ENCODE peak calls at places on chromosomes 7 and 10, in five cellular contexts. P, G, Z, D and I are unnamed samples.

GRCh38 chr7:105742787-105743186 is 133.6 kb downstream of the ATXN7L1 start:
- DNase-seq in P (no peak), G (no peak), Z (no peak), D (no peak), I (no peak)

GRCh38 chr7:116145245-116145852 is 65.0 kb upstream of the TES start:
- DNase-seq in P (no peak), G (no peak), Z (no peak), D (no peak), I (no peak)

GRCh38 chr10:79001082-79001885 is 67.5 kb upstream of the ZMIZ1 start:
- DNase-seq in P (no peak), G (no peak), Z (no peak), D (no peak), I (no peak)

GRCh38 chr10:122864901-122865300 is 14.5 kb downstream of the FAM24B start:
- DNase-seq in P (no peak), G (no peak), Z (no peak), D (peak; percentile 53), I (no peak)

GRCh38 chr7:35257251-35258124 is 3.6 kb upstream of the TBX20 start:
- DNase-seq in P (no peak), G (no peak), Z (no peak), D (no peak), I (no peak)

GRCh38 chr7:96310106-96310505 is 11.8 kb downstream of the SLC25A13 start:
- DNase-seq in P (peak; percentile 37), G (peak; percentile 37), Z (no peak), D (no peak), I (no peak)

GRCh38 chr10:80122110-80122710 is 10.3 kb upstream of the PLAC9 start:
- DNase-seq in P (no peak), G (no peak), Z (no peak), D (no peak), I (no peak)

GRCh38 chr10:95289003-95289920 is 1.5 kb downstream of the PDLIM1 start:
- DNase-seq in P (no peak), G (no peak), Z (no peak), D (peak; percentile 81), I (no peak)

GRCh38 chr7:129650056-129650758 is 38.7 kb downstream of the NRF1 start:
- DNase-seq in P (no peak), G (no peak), Z (no peak), D (no peak), I (no peak)

GRCh38 chr10:132712698-132713232 is 73.2 kb downstream of the NKX6-2 start:
- DNase-seq in P (no peak), G (no peak), Z (peak; percentile 17), D (no peak), I (no peak)

GRCh38 chr10:132713421-132714095 is 72.4 kb downstream of the NKX6-2 start:
- DNase-seq in P (no peak), G (no peak), Z (peak; percentile 40), D (no peak), I (no peak)

GRCh38 chr10:132714906-132715790 is 70.8 kb downstream of the NKX6-2 start:
- DNase-seq in P (no peak), G (no peak), Z (peak; percentile 56), D (no peak), I (no peak)

GRCh38 chr10:132715791-132716680 is 69.9 kb downstream of the NKX6-2 start:
- DNase-seq in P (no peak), G (no peak), Z (peak; percentile 35), D (no peak), I (no peak)

GRCh38 chr10:132714096-132714721 is 71.7 kb downstream of the NKX6-2 start:
- DNase-seq in P (no peak), G (no peak), Z (peak; percentile 44), D (no peak), I (peak; percentile 38)
- H3K4me3 ChIP-seq in P (peak overlapping the region; percentile 6), G (no peak overlapping the region), Z (no peak overlapping the region), D (no peak overlapping the region), I (no peak overlapping the region)

GRCh38 chr10:59098387-59098786 is 78.1 kb upstream of the PHYHIPL start:
- DNase-seq in P (no peak), G (peak; percentile 54), Z (no peak), D (no peak), I (no peak)

GRCh38 chr10:59096631-59097030 is 79.8 kb upstream of the PHYHIPL start:
- DNase-seq in P (no peak), G (no peak), Z (no peak), D (no peak), I (no peak)

GRCh38 chr10:59102394-59102793 is 74.0 kb upstream of the PHYHIPL start:
- DNase-seq in P (no peak), G (no peak), Z (no peak), D (no peak), I (no peak)

GRCh38 chr10:59099536-59099935 is 76.9 kb upstream of the PHYHIPL start:
- DNase-seq in P (no peak), G (no peak), Z (no peak), D (no peak), I (no peak)

GRCh38 chr10:59098811-59099452 is 77.5 kb upstream of the PHYHIPL start:
- DNase-seq in P (no peak), G (no peak), Z (no peak), D (no peak), I (no peak)
- H3K27ac ChIP-seq in P (peak overlapping the region; percentile 23), G (no peak overlapping the region), Z (no peak overlapping the region), D (no peak overlapping the region), I (no peak overlapping the region)

GRCh38 chr10:91298224-91298862 is 77.9 kb downstream of the PCGF5 start:
- DNase-seq in P (peak; percentile 69), G (peak; percentile 64), Z (peak; percentile 77), D (peak; percentile 78), I (peak; percentile 74)
- H3K4me3 ChIP-seq in P (peak overlapping the region; percentile 52), G (peak overlapping the region; percentile 40), Z (peak overlapping the region; percentile 39), D (peak overlapping the region; percentile 14), I (peak overlapping the region; percentile 58)

GRCh38 chr7:17129218-17129617 is 169.2 kb upstream of the AHR start:
- DNase-seq in P (no peak), G (no peak), Z (no peak), D (no peak), I (no peak)

GRCh38 chr7:17132726-17133125 is 165.7 kb upstream of the AHR start:
- DNase-seq in P (no peak), G (no peak), Z (no peak), D (no peak), I (no peak)

GRCh38 chr7:17131060-17131345 is 167.4 kb upstream of the AHR start:
- DNase-seq in P (no peak), G (no peak), Z (no peak), D (peak; percentile 19), I (no peak)

GRCh38 chr7:17131983-17132655 is 166.3 kb upstream of the AHR start:
- DNase-seq in P (no peak), G (no peak), Z (no peak), D (no peak), I (no peak)

DNA sequence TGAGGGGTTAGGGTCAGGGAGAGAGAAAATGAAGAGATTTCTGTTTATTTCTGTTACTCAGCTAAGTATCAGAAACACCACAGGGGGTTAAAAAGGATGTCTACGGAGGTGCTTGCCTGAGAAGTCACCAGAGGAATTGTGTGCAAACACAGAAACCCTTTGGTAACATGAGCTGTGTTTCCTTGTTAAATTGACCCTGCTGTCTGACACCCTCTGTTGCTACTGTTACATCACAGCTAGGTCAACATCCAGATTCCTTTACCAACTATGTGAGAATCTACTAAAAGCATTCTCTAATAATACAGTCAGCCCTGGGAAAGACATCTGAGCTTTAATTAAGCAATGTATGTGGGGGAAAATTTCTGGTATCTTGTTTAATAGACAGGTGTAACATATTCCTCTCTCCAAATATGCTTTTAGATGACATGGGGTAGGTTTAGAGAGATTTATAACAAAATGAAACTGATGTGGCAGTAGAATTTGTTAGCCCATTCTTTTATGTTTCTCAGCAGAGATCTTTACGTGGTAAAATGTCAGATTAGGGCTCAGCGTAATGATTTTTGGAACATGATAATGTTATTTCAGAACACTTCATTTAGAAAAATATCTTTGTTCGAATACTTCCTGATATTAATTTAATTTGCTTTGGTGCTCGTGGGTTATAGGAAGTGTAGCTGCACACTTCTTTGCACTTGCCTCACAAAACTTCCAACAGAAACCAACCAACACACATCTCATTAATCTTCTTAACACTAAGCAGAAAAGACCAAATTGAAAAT is 168.0 kb upstream of the AHR start:
- DNase-seq in P (no peak), G (no peak), Z (no peak), D (peak; percentile 95), I (no peak)
- H3K27ac ChIP-seq in P (peak overlapping the region; percentile 74), G (no peak overlapping the region), Z (no peak overlapping the region), D (peak overlapping the region; percentile 71), I (no peak overlapping the region)

DNA sequence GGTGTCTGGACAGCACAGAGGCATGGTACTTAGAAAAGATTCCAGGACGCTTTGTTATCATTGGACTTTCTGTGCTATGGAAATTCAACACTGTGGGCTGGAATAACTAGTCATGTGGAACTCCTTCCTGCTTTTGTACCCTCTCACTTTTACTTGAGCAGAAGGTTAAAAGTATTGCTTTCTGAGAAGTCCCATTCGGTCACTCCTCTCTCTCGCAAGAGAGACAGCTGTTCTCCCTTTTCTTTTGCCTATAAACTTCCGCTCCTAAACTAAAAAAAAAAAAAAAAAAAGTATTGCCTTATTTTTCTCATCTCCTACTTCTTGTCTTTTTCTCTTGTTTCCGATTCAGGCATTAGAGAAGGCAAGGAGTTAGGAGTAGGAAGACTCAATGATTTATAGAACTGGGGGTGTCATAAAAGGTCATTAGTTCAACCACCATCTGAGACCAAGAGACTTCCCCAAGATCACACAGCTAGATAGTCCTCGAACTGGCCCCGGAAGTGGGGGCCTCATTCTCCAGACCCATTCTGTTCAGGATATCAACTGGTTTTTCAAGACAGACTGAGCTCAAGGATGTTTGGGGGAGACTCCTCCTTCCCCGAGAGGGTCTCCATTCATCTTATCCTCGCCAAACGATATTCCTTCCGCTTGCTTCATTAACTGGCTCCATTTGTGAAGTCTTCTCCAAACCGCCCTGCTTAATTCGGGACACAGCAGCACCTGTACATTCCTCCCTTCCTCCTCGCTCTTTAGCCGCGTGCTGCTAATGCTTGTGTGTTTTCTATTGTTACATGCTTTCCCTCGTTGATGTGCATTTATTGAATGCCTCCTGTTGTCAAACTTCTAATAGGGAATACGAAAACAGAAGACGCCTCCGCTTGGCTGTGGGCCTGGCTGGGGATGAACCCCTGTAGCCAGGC is 960 bp upstream of the INPP5F start:
- DNase-seq in P (peak; percentile 24), G (no peak), Z (no peak), D (no peak), I (peak; percentile 8)
- H3K4me3 ChIP-seq in P (peak overlapping the region; percentile 82), G (peak overlapping the region; percentile 88), Z (peak overlapping the region; percentile 79), D (peak overlapping the region; percentile 82), I (peak overlapping the region; percentile 81)

GRCh38 chr7:99028261-99028971 is 115.5 kb downstream of the SMURF1 start:
- DNase-seq in P (no peak), G (no peak), Z (no peak), D (no peak), I (no peak)
- H3K27ac ChIP-seq in P (peak overlapping the region; percentile 82), G (peak overlapping the region; percentile 93), Z (no peak overlapping the region), D (no peak overlapping the region), I (peak overlapping the region; percentile 37)

GRCh38 chr10:12588091-12588850 is 238.9 kb downstream of the CAMK1D start:
- DNase-seq in P (no peak), G (no peak), Z (no peak), D (no peak), I (no peak)
- H3K4me3 ChIP-seq in P (no peak overlapping the region), G (no peak overlapping the region), Z (peak overlapping the region; percentile 26), D (no peak overlapping the region), I (no peak overlapping the region)

GRCh38 chr7:464177-464711 is 55.4 kb downstream of the PDGFA start:
- DNase-seq in P (no peak), G (no peak), Z (no peak), D (no peak), I (no peak)
- H3K27ac ChIP-seq in P (no peak overlapping the region), G (no peak overlapping the region), Z (no peak overlapping the region), D (no peak overlapping the region), I (no peak overlapping the region)